ENCODE peak calls at places on chromosomes 16 and 17, in seven cellular contexts. D, U, O, A, Y, J and I are unnamed samples.

GRCh38 chr16:723695-724094 is 2.5 kb downstream of the CCDC78 start:
- DNase-seq in D (no peak), U (no peak), O (no peak), A (no peak), Y (no peak), J (no peak), I (no peak)

GRCh38 chr17:36066365-36066945 is 2.4 kb downstream of the CCL18 start:
- DNase-seq in D (no peak), U (no peak), O (no peak), A (no peak), Y (no peak), J (no peak), I (no peak)

GRCh38 chr17:28343491-28343932 is 8.0 kb downstream of the TNFAIP1 start:
- DNase-seq in D (no peak), U (no peak), O (no peak), A (no peak), Y (peak), J (no peak), I (no peak)

GRCh38 chr17:16872836-16873653 is 98.9 kb downstream of the TNFRSF13B start:
- DNase-seq in D (no peak), U (peak), O (peak), A (no peak), Y (peak), J (peak), I (no peak)

GRCh38 chr17:2749058-2749783 is at the start of gene CCDC92B:
- DNase-seq in D (no peak), U (peak), O (no peak), A (no peak), Y (no peak), J (peak), I (no peak)

GRCh38 chr17:73645050-73645871 is 1.0 kb upstream of the SDK2 start:
- DNase-seq in D (no peak), U (peak), O (no peak), A (peak), Y (no peak), J (peak), I (peak)

GRCh38 chr16:30092373-30093010 is 768 bp upstream of the TBX6 start:
- DNase-seq in D (peak), U (peak), O (peak), A (peak), Y (peak), J (peak), I (peak)

GRCh38 chr17:17768415-17769088 is 68.2 kb downstream of the SREBF1 start:
- DNase-seq in D (no peak), U (no peak), O (no peak), A (no peak), Y (no peak), J (no peak), I (no peak)

GRCh38 chr17:8922451-8922850 is 43.1 kb downstream of the PIK3R5 start:
- DNase-seq in D (no peak), U (no peak), O (no peak), A (peak), Y (no peak), J (no peak), I (no peak)

GRCh38 chr17:34892864-34893263 is 68.4 kb downstream of the CCT6B start:
- DNase-seq in D (no peak), U (peak), O (no peak), A (no peak), Y (no peak), J (peak), I (no peak)

GRCh38 chr16:8496364-8496763 is 93.9 kb downstream of the TMEM114 start:
- DNase-seq in D (no peak), U (no peak), O (no peak), A (no peak), Y (no peak), J (no peak), I (no peak)

GRCh38 chr17:27315322-27315721 is 21.4 kb downstream of the WSB1 start:
- DNase-seq in D (peak), U (peak), O (no peak), A (peak), Y (no peak), J (no peak), I (no peak)

GRCh38 chr16:76214856-76215255 is 62.3 kb upstream of the CNTNAP4 start:
- DNase-seq in D (no peak), U (no peak), O (no peak), A (no peak), Y (no peak), J (no peak), I (no peak)

GRCh38 chr16:87601322-87602004 is 845 bp upstream of the JPH3 start:
- DNase-seq in D (no peak), U (no peak), O (no peak), A (no peak), Y (no peak), J (peak), I (no peak)